ENCODE peak calls at places on chromosomes 11 and 22, in seven cellular contexts. E is fibroblast of lung, B is kidney, Z is pancreas, A is A549, X is tibial nerve, Q is keratinocyte. N is an unnamed sample.

GRCh38 chr11:125063429-125064043 is 431 bp downstream of the SLC37A2 start:
- DNase-seq in E (no peak), B (peak; percentile 71), Z (no peak), A (no peak), X (no peak), Q (no peak), N (no peak)

GRCh38 chr22:46025225-46025972 is 48.4 kb upstream of the WNT7B start:
- DNase-seq in E (no peak), B (peak; percentile 31), Z (peak; percentile 19), A (no peak), X (no peak), Q (no peak), N (no peak)

GRCh38 chr11:126824035-126824607 is 176.4 kb downstream of the KIRREL3 start:
- DNase-seq in E (no peak), B (no peak), Z (no peak), A (no peak), X (no peak), Q (no peak), N (no peak)

GRCh38 chr22:23305321-23305910 is 125.1 kb downstream of the BCR start:
- DNase-seq in E (peak; percentile 61), B (peak; percentile 86), Z (no peak), A (no peak), X (no peak), Q (no peak), N (no peak)

GRCh38 chr22:39893526-39893925 is at the start of gene ENTHD1:
- DNase-seq in E (no peak), B (no peak), Z (no peak), A (no peak), X (no peak), Q (no peak), N (no peak)

GRCh38 chr22:20437253-20438065 is at the start of gene SCARF2:
- DNase-seq in E (peak; percentile 57), B (peak; percentile 78), Z (peak; percentile 51), A (no peak), X (no peak), Q (no peak), N (no peak)

GRCh38 chr11:15775051-15775541 is 581.2 kb downstream of the SOX6 start:
- DNase-seq in E (no peak), B (no peak), Z (no peak), A (no peak), X (no peak), Q (no peak), N (no peak)

GRCh38 chr11:8023831-8024555 is 36.9 kb downstream of the EIF3F start:
- DNase-seq in E (peak; percentile 27), B (no peak), Z (no peak), A (no peak), X (no peak), Q (no peak), N (no peak)

GRCh38 chr11:64767344-64768299 is 7.8 kb upstream of the PYGM start:
- DNase-seq in E (peak; percentile 54), B (peak; percentile 86), Z (peak; percentile 76), A (no peak), X (peak; percentile 55), Q (no peak), N (peak; percentile 44)
- H3K4me1 ChIP-seq in E (peaks cover 12% of the 10 kb centered on the region), B (peaks cover 35% of the 10 kb centered on the region), Z (peaks cover 12% of the 10 kb centered on the region), A (peaks cover 10% of the 10 kb centered on the region), X (peaks cover 14% of the 10 kb centered on the region), Q (peaks cover 17% of the 10 kb centered on the region), N (peaks cover 49% of the 10 kb centered on the region)

DNA sequence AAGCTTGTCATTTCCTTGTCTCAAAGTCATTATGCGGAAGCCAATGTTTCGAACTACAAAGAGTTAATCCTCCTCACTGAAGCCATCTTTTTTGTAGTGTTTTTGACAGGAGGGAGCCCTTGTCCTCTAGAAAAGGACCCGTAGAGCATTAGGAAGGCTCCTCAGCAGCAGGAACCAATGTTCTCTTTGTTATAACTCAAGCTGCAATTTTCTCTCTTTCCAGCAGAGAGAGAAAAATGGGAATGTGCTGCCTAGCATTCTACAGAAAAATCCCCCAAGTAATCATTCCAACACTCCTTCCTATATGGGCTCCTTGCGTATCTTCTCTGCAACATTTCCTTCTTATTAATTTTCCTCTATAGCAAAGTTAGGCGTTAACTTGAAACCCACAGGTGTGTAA is 30.6 kb downstream of the SC5D start:
- DNase-seq in E (no peak), B (no peak), Z (no peak), A (no peak), X (no peak), Q (no peak), N (no peak)
- TF ChIP-seq CTCF in E (no peak), B (no peak), Z (no peak), A (no peak), X (no peak), Q (no peak), N (no peak)

DNA sequence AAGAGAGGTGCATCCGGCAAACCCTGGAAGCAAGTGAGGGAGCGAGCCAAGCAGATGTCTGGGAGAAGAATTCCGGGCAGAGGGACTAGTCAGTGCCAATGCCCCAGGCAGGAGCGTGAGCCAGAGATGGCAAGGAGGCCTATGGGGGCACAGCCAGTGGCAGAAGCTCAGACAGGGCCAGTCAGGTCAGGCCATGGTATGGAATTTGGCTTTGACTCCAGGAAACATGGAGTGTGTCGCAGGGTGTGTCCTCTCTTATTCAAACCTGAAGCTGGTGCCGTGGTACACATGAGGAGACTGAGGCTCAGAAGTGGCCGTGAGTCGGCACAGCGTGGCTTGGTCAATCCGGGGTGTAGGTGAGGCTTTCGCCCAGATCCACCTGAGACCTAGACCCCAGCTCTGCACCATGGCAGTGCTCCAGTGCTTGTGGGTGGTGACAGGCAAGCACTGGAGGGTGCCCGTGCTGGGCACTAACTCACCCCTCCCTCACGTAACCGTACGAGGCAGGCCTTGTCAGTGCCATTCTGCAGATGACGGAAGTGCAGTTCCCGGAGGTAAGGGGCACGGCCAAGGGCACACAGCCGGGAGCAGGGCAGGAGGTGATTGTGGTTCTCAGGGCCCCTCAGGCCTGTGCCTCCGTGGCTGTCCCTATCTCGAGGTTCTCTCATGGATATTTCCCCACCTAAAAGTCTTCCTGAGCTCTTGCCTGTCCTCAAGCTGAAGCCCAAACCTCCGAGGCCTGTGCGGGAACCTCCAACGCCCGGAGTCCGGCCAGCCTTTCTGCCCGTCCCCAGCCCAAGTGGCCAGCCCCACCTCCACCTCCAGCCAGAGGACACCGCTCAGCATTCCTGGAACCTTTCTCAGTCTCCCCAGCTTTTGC is 10.6 kb upstream of the SPI1 start:
- DNase-seq in E (no peak), B (no peak), Z (no peak), A (no peak), X (no peak), Q (no peak), N (no peak)
- H3K27ac ChIP-seq in E (no peak overlapping the region), B (no peak overlapping the region), Z (peak overlapping the region; percentile 12), A (no peak overlapping the region), X (no peak overlapping the region), Q (no peak overlapping the region), N (peak overlapping the region; percentile 12)

GRCh38 chr11:73311394-73311869 is 3.4 kb downstream of the ARHGEF17 start:
- DNase-seq in E (no peak), B (peak; percentile 79), Z (no peak), A (no peak), X (no peak), Q (no peak), N (no peak)

GRCh38 chr11:73310076-73310475 is 2.0 kb downstream of the ARHGEF17 start:
- DNase-seq in E (no peak), B (peak; percentile 81), Z (peak; percentile 46), A (no peak), X (no peak), Q (no peak), N (no peak)

GRCh38 chr11:73312036-73312435 is 4.0 kb downstream of the ARHGEF17 start:
- DNase-seq in E (no peak), B (no peak), Z (no peak), A (no peak), X (no peak), Q (no peak), N (no peak)

GRCh38 chr11:73308963-73309960 is 1.2 kb downstream of the ARHGEF17 start:
- DNase-seq in E (peak; percentile 96), B (peak; percentile 98), Z (peak; percentile 80), A (peak; percentile 84), X (peak; percentile 89), Q (no peak), N (peak; percentile 75)

GRCh38 chr11:73310661-73311393 is 2.8 kb downstream of the ARHGEF17 start:
- DNase-seq in E (no peak), B (no peak), Z (peak; percentile 23), A (no peak), X (no peak), Q (no peak), N (no peak)
- H3K4me1 ChIP-seq in E (peaks cover 28% of the 10 kb centered on the region), B (peaks cover 59% of the 10 kb centered on the region), Z (peaks cover 6% of the 10 kb centered on the region), A (peaks cover 42% of the 10 kb centered on the region), X (peaks cover 67% of the 10 kb centered on the region), Q (peaks cover 16% of the 10 kb centered on the region), N (peaks cover 26% of the 10 kb centered on the region)

DNA sequence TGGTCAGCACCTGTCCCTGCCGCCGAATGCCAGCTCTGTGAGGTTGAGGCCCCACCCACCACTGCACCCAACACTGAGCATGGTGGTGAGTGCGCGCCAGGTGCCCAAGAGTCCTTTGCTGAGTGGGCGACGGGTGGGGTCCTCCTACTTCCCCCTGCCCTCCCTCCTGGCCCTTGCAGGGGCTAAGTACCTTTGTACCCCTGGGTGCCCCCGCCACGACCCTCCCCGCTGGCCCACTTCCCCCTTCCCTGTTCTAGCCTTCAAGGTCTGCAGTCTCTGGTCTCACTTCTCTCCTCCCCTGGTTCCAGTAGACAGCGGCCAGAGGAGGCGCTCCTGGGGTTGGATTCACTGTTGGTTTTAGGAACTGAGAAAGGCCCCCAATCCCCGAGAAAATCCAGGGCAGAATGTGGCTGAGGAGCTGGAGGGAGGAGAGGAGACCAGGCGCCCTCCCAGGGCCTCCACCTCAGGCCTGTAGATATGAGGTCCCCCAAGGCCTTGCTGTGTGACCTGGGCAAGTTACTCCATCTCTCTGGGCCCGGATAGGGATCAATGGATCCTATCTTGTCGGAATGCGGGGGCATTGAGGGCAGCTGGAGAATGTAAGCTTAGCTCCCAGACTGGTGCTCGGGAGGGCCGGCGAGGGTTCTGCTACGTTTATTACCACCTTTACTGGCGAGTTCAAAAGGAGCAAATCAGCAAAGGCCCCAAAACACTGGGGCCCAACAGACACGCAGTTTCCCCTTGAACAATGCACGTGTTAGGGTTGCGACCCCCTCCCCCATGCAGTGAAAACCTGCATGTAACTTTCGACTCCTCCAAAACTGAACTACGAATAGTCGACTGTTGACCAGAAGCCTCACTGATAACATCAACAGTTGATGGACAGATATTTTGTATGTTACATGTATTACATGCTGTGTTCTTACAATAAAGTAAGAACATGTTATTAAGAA is 31.9 kb upstream of the SMIM38 start:
- DNase-seq in E (no peak), B (peak; percentile 73), Z (peak; percentile 28), A (no peak), X (no peak), Q (no peak), N (no peak)
- TF ChIP-seq CTCF in E (no peak), B (no peak), Z (no peak), A (no peak), X (no peak), Q (no peak), N (no peak)

N was measured in thoracic aorta.